ENCODE peak calls at places on chromosomes 6 and 20, in six cellular contexts. R is cardiac fibroblast, M is GM13976, G is foreskin fibroblast, X is OCI-LY7, B is uterus. P is an unnamed sample.
A peak's percentile ranks its signal among the peaks of the same experiment; 100 is the strongest.

GRCh38 chr6:79466222-79466834 is 70.9 kb downstream of the LCA5 start:
- DNase-seq in X (peak; percentile 4), R (peak; percentile 69), G (peak; percentile 10), B (no peak), M (peak; percentile 31), P (no peak)

GRCh38 chr6:43862925-43863324 is 92.9 kb downstream of the VEGFA start:
- DNase-seq in B (no peak), R (no peak), M (no peak), G (no peak), X (no peak), P (peak; percentile 22)

GRCh38 chr6:80872951-80873308 is 766.5 kb downstream of the BCKDHB start:
- DNase-seq in B (no peak), M (no peak), X (no peak), R (no peak), G (no peak), P (no peak)

GRCh38 chr6:160049346-160049745 is 72.3 kb upstream of the SLC22A1 start:
- DNase-seq in G (no peak), M (no peak), B (no peak), X (no peak), R (no peak), P (no peak)

GRCh38 chr6:50380409-50381105 is 330.8 kb upstream of the DEFB112 start:
- DNase-seq in B (no peak), X (no peak), G (no peak), M (no peak), R (no peak), P (no peak)

GRCh38 chr20:33839591-33839990 is 28.4 kb downstream of the CHMP4B start:
- DNase-seq in M (no peak), R (no peak), G (no peak), X (no peak), B (no peak), P (no peak)

GRCh38 chr6:96803106-96803481 is 34.2 kb downstream of the GPR63 start:
- DNase-seq in B (no peak), X (no peak), R (no peak), G (no peak), M (no peak), P (no peak)

GRCh38 chr20:56322661-56323060 is 36.1 kb upstream of the FAM210B start:
- DNase-seq in M (no peak), R (no peak), G (no peak), B (no peak), X (no peak), P (no peak)

GRCh38 chr6:152428126-152428525 is 209.0 kb downstream of the SYNE1 start:
- DNase-seq in M (no peak), R (peak; percentile 9), B (no peak), G (no peak), X (no peak), P (no peak)

GRCh38 chr20:44582321-44583025 is at the start of gene PKIG:
- DNase-seq in M (no peak), X (peak; percentile 48), B (peak; percentile 55), G (peak; percentile 82), R (peak; percentile 92), P (no peak)

GRCh38 chr6:35782424-35782823 is 1.6 kb downstream of the CLPSL1 start:
- DNase-seq in B (no peak), X (no peak), M (peak; percentile 15), G (no peak), R (no peak), P (no peak)

GRCh38 chr6:41679696-41680095 is 41.4 kb downstream of the MDFI start:
- DNase-seq in R (no peak), M (no peak), G (no peak), B (no peak), X (no peak), P (no peak)

GRCh38 chr6:76940186-76940585 is 523.1 kb downstream of the HTR1B start:
- DNase-seq in G (no peak), R (peak; percentile 68), B (no peak), M (no peak), X (no peak), P (no peak)

GRCh38 chr6:112640895-112641294 is 293.8 kb downstream of the RFPL4B start:
- DNase-seq in X (no peak), B (no peak), R (peak; percentile 69), G (peak; percentile 69), M (no peak), P (no peak)

GRCh38 chr20:63162206-63162770 is 53.6 kb downstream of the YTHDF1 start:
- DNase-seq in R (no peak), G (no peak), M (no peak), B (no peak), X (no peak), P (no peak)

GRCh38 chr20:2816583-2817340 is 598 bp downstream of the TMEM239 start:
- DNase-seq in M (no peak), R (no peak), G (no peak), B (no peak), X (no peak), P (no peak)

GRCh38 chr20:16541226-16541625 is 32.0 kb downstream of the KIF16B start:
- DNase-seq in G (no peak), B (no peak), R (no peak), M (no peak), X (no peak), P (no peak)

GRCh38 chr6:118744261-118744941 is 93.0 kb upstream of the CEP85L start:
- DNase-seq in M (no peak), G (peak; percentile 47), X (no peak), R (peak; percentile 48), B (no peak), P (no peak)

GRCh38 chr6:111482236-111482958 is 621 bp downstream of the REV3L start:
- DNase-seq in G (peak; percentile 35), R (no peak), M (peak; percentile 50), B (peak; percentile 66), X (peak; percentile 70), P (peak; percentile 64)

GRCh38 chr6:14638932-14639875 is 521.6 kb downstream of the CD83 start:
- DNase-seq in G (peak; percentile 44), X (peak; percentile 71), B (no peak), R (peak; percentile 52), M (peak; percentile 54), P (peak; percentile 61)

GRCh38 chr20:10591956-10592521 is 81.8 kb downstream of the JAG1 start:
- DNase-seq in B (no peak), X (no peak), M (no peak), R (peak; percentile 79), G (peak; percentile 29), P (no peak)

GRCh38 chr6:54195637-54196036 is 84.4 kb downstream of the MLIP start:
- DNase-seq in X (no peak), G (no peak), B (no peak), M (no peak), R (no peak), P (no peak)

GRCh38 chr20:32189691-32190607 is 17.6 kb downstream of the PLAGL2 start:
- DNase-seq in M (peak; percentile 63), G (peak; percentile 20), R (peak; percentile 31), X (no peak), B (peak; percentile 44), P (no peak)

GRCh38 chr20:8170921-8171320 is 38.9 kb downstream of the PLCB1 start:
- DNase-seq in B (no peak), M (no peak), X (no peak), G (no peak), R (no peak), P (no peak)

GRCh38 chr6:143253630-143254029 is 192.9 kb downstream of the AIG1 start:
- DNase-seq in M (no peak), X (no peak), B (no peak), R (no peak), G (no peak), P (no peak)

GRCh38 chr20:19453369-19453768 is 240.9 kb downstream of the SLC24A3 start:
- DNase-seq in R (peak; percentile 18), X (no peak), G (no peak), B (no peak), M (no peak), P (no peak)
- TF ChIP-seq CTCF in R (no peak), X (no peak), G (no peak), B (no peak), M (no peak), P (no peak)

GRCh38 chr6:157227202-157228166 is 95.8 kb downstream of the TMEM242 start:
- DNase-seq in R (peak; percentile 27), G (no peak), B (no peak), X (peak; percentile 27), M (no peak), P (peak; percentile 38)
- TF ChIP-seq CTCF in R (peak; percentile 44), G (peak; percentile 33), B (peak; percentile 19), X (peak; percentile 67), M (no peak), P (peak; percentile 23)

DNA sequence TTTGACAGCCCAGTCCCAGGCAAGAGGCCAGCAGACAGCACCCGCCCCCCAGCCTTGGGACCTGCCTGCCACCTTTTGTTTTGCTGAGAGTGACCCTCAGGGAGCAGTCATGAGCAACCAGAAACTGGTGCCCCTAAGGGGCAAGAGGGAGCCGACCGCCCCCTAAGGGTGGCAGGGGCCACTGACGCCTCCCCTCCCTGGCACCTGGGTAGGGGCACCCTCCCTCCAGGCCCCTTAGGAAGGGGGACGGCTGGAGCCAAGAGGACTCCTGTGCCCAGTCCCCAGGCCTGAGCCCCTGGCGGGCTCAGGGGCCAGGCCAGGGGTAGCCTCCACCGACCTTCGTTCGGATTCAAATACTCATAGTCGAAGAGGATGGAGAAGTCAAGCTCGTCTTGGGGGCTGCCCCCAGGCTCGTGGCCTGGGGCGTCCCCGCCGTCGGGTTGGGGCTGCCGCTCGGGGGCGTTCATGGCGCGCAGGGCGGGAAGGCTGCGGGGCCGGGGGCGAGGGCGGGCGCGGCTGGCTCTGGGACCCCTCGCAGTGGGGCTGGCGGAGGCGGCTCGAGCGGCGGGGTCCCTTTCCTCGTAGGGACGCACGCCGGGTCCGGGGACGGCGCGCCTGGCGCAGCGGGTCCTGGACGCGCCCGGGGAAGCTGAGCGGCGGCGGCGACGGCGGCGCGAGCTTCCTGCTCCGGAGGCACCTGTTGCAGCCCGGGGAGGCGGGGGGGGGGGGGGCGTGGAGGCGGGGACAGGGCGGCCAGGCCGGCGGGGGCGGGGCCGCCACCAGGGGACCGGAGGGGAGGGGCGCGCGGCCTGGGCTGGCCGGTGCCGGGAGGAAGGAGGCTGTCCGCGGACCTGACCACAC is at the start of gene NFATC2:
- DNase-seq in X (peak; percentile 80), B (peak; percentile 27), G (no peak), M (peak; percentile 92), R (no peak), P (no peak)
- TF ChIP-seq CTCF in X (peak; percentile 81), B (no peak), G (no peak), M (peak; percentile 43), R (no peak), P (no peak)

DNA sequence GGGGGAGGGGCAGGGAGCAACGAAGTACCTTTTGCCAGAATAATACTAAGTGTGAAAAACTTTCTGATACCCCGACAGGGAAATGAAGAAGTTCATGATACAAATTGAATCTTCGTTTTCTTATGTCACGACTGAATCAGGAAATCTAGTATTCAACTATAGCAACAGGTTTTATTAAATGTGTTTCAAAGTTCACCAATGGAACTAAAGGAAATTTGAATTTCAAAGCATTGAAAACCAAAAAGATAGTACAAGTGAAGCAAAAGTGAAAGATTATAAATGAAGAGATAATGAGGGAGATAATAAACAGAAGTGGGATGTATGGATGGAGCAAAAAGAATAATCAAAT is 333.2 kb downstream of the ADGRB3 start:
- DNase-seq in M (no peak), B (no peak), G (no peak), X (no peak), R (no peak), P (no peak)
- TF ChIP-seq CTCF in M (no peak), B (no peak), G (no peak), X (peak; percentile 39), R (no peak), P (peak; percentile 15)

GRCh38 chr6:28960846-28961500 is 37.2 kb upstream of the TRIM27 start:
- DNase-seq in R (no peak), B (no peak), M (no peak), X (no peak), G (no peak), P (no peak)
- TF ChIP-seq CTCF in R (no peak), B (no peak), M (no peak), X (no peak), G (no peak), P (no peak)